ENCODE peak calls at places on chromosome 11, in five cellular contexts. One of them, this sample, is unnamed.

GRCh38 chr11:34346551-34346950 is 11.3 kb downstream of the ABTB2 start:
- DNase-seq in H9: no peak
- DNase-seq in H1: no peak
- DNase-seq in mesenchymal stem cell: no peak
- DNase-seq in trophoblast cell: peak; percentile 31
- DNase-seq in this sample: no peak

GRCh38 chr11:62591448-62592215 is at the start of gene TUT1:
- DNase-seq in H9: peak; percentile 99
- DNase-seq in H1: peak; percentile 97
- DNase-seq in mesenchymal stem cell: peak; percentile 100
- DNase-seq in trophoblast cell: peak; percentile 99
- DNase-seq in this sample: peak; percentile 99

GRCh38 chr11:61815790-61816735 is 740 bp downstream of the FADS1 start:
- DNase-seq in H9: peak; percentile 84
- DNase-seq in H1: no peak
- DNase-seq in mesenchymal stem cell: peak; percentile 80
- DNase-seq in trophoblast cell: peak; percentile 81
- DNase-seq in this sample: peak; percentile 75

GRCh38 chr11:726278-726915 is 20.4 kb downstream of the EPS8L2 start:
- DNase-seq in H9: peak; percentile 66
- DNase-seq in H1: no peak
- DNase-seq in mesenchymal stem cell: no peak
- DNase-seq in trophoblast cell: no peak
- DNase-seq in this sample: no peak

GRCh38 chr11:121625784-121626506 is 173.2 kb upstream of the SORL1-AS1 start:
- DNase-seq in H9: no peak
- DNase-seq in H1: no peak
- DNase-seq in mesenchymal stem cell: no peak
- DNase-seq in trophoblast cell: no peak
- DNase-seq in this sample: no peak

GRCh38 chr11:100928426-100928825 is 201.2 kb downstream of the PGR start:
- DNase-seq in H9: no peak
- DNase-seq in H1: no peak
- DNase-seq in mesenchymal stem cell: no peak
- DNase-seq in trophoblast cell: no peak
- DNase-seq in this sample: no peak

GRCh38 chr11:84384637-84385227 is 1098.6 kb upstream of the CCDC90B start:
- DNase-seq in H9: peak; percentile 42
- DNase-seq in H1: no peak
- DNase-seq in mesenchymal stem cell: peak; percentile 51
- DNase-seq in trophoblast cell: peak; percentile 38
- DNase-seq in this sample: peak; percentile 39

GRCh38 chr11:62933775-62934495 is 12.8 kb upstream of the CHRM1 start:
- DNase-seq in H9: no peak
- DNase-seq in H1: no peak
- DNase-seq in mesenchymal stem cell: no peak
- DNase-seq in trophoblast cell: no peak
- DNase-seq in this sample: no peak

GRCh38 chr11:62152245-62153086 is 28.7 kb downstream of the INCENP start:
- DNase-seq in H9: no peak
- DNase-seq in H1: no peak
- DNase-seq in mesenchymal stem cell: no peak
- DNase-seq in trophoblast cell: no peak
- DNase-seq in this sample: no peak

GRCh38 chr11:88799749-88800500 is 265.9 kb downstream of the GRM5 start:
- DNase-seq in H9: no peak
- DNase-seq in H1: no peak
- DNase-seq in mesenchymal stem cell: no peak
- DNase-seq in trophoblast cell: no peak
- DNase-seq in this sample: no peak

GRCh38 chr11:107018274-107018901 is at the start of gene GUCY1A2:
- DNase-seq in H9: peak; percentile 59
- DNase-seq in H1: no peak
- DNase-seq in mesenchymal stem cell: peak; percentile 44
- DNase-seq in trophoblast cell: no peak
- DNase-seq in this sample: peak; percentile 38

GRCh38 chr11:20671856-20672546 is 2.6 kb downstream of the NELL1 start:
- DNase-seq in H9: no peak
- DNase-seq in H1: no peak
- DNase-seq in mesenchymal stem cell: no peak
- DNase-seq in trophoblast cell: no peak
- DNase-seq in this sample: no peak

GRCh38 chr11:20669833-20670684 is 673 bp downstream of the NELL1 start:
- DNase-seq in H9: peak; percentile 38
- DNase-seq in H1: no peak
- DNase-seq in mesenchymal stem cell: no peak
- DNase-seq in trophoblast cell: no peak
- DNase-seq in this sample: no peak

GRCh38 chr11:20668410-20668809 is 976 bp upstream of the NELL1 start:
- DNase-seq in H9: no peak
- DNase-seq in H1: no peak
- DNase-seq in mesenchymal stem cell: no peak
- DNase-seq in trophoblast cell: no peak
- DNase-seq in this sample: no peak

GRCh38 chr11:20670932-20671403 is 1.6 kb downstream of the NELL1 start:
- DNase-seq in H9: peak; percentile 45
- DNase-seq in H1: no peak
- DNase-seq in mesenchymal stem cell: no peak
- DNase-seq in trophoblast cell: no peak
- DNase-seq in this sample: no peak

GRCh38 chr11:20668844-20669832 is at the start of gene NELL1:
- DNase-seq in H9: peak; percentile 54
- DNase-seq in H1: no peak
- DNase-seq in mesenchymal stem cell: no peak
- DNase-seq in trophoblast cell: no peak
- DNase-seq in this sample: no peak
- H3K27me3 ChIP-seq in H9: peaks cover 54% of the 10 kb centered on the region
- H3K27me3 ChIP-seq in H1: peaks cover 60% of the 10 kb centered on the region
- H3K27me3 ChIP-seq in mesenchymal stem cell: peaks cover 58% of the 10 kb centered on the region
- H3K27me3 ChIP-seq in trophoblast cell: peaks cover 48% of the 10 kb centered on the region
- H3K27me3 ChIP-seq in this sample: peaks cover 54% of the 10 kb centered on the region

GRCh38 chr11:98207086-98207485 is 813.7 kb upstream of the CNTN5 start:
- DNase-seq in H9: no peak
- DNase-seq in H1: no peak
- DNase-seq in mesenchymal stem cell: no peak
- DNase-seq in trophoblast cell: no peak
- DNase-seq in this sample: no peak
- H2BK12ac ChIP-seq in H9: no peak overlapping the region
- H2BK12ac ChIP-seq in H1: no peak overlapping the region
- H2BK12ac ChIP-seq in mesenchymal stem cell: no peak overlapping the region
- H2BK12ac ChIP-seq in trophoblast cell: no peak overlapping the region
- H2BK12ac ChIP-seq in this sample: peak overlapping the region; percentile 49

DNA sequence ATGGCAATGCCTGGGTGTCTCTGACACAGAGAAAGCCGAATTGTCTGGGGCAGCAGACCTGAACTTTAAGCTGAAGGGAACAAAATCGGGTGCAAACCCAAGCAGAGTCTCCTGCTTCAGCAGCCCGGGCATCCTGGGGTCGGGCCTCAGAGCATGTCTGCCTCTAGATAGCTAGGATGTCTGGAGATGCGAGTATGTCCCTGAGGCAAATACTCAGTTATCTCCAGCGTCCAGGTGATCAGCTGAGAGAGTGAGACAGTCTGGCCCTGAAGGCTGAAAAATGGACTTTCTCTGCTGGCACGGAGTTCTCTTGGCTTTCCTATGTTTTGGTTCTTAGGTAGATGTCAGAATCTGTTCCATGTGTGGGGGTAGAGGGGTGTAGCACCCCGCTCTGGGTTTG is 3.3 kb downstream of the ADAMTS8 start:
- DNase-seq in H9: no peak
- DNase-seq in H1: no peak
- DNase-seq in mesenchymal stem cell: no peak
- DNase-seq in trophoblast cell: peak; percentile 17
- DNase-seq in this sample: no peak
- H3K27me3 ChIP-seq in H9: peaks cover 12% of the 10 kb centered on the region
- H3K27me3 ChIP-seq in H1: peaks cover 37% of the 10 kb centered on the region
- H3K27me3 ChIP-seq in mesenchymal stem cell: peaks cover 90% of the 10 kb centered on the region
- H3K27me3 ChIP-seq in trophoblast cell: peaks cover 40% of the 10 kb centered on the region
- H3K27me3 ChIP-seq in this sample: peaks cover 8% of the 10 kb centered on the region

GRCh38 chr11:66888282-66888681 is 31.4 kb downstream of the LRFN4 start:
- DNase-seq in H9: no peak
- DNase-seq in H1: no peak
- DNase-seq in mesenchymal stem cell: no peak
- DNase-seq in trophoblast cell: no peak
- DNase-seq in this sample: no peak
- H2BK12ac ChIP-seq in H9: no peak overlapping the region
- H2BK12ac ChIP-seq in H1: no peak overlapping the region
- H2BK12ac ChIP-seq in mesenchymal stem cell: no peak overlapping the region
- H2BK12ac ChIP-seq in trophoblast cell: no peak overlapping the region
- H2BK12ac ChIP-seq in this sample: no peak overlapping the region

GRCh38 chr11:130416537-130416896 is 11.9 kb downstream of the ADAMTS8 start:
- DNase-seq in H9: no peak
- DNase-seq in H1: no peak
- DNase-seq in mesenchymal stem cell: no peak
- DNase-seq in trophoblast cell: no peak
- DNase-seq in this sample: no peak

GRCh38 chr11:130414107-130415088 is 14.0 kb downstream of the ADAMTS8 start:
- DNase-seq in H9: no peak
- DNase-seq in H1: no peak
- DNase-seq in mesenchymal stem cell: no peak
- DNase-seq in trophoblast cell: no peak
- DNase-seq in this sample: no peak

GRCh38 chr11:130415719-130416536 is 12.5 kb downstream of the ADAMTS8 start:
- DNase-seq in H9: no peak
- DNase-seq in H1: no peak
- DNase-seq in mesenchymal stem cell: no peak
- DNase-seq in trophoblast cell: no peak
- DNase-seq in this sample: no peak

GRCh38 chr11:130411223-130411622 is 17.2 kb downstream of the ADAMTS8 start:
- DNase-seq in H9: no peak
- DNase-seq in H1: no peak
- DNase-seq in mesenchymal stem cell: no peak
- DNase-seq in trophoblast cell: no peak
- DNase-seq in this sample: no peak

GRCh38 chr11:130413383-130414106 is 14.9 kb downstream of the ADAMTS8 start:
- DNase-seq in H9: no peak
- DNase-seq in H1: no peak
- DNase-seq in mesenchymal stem cell: peak; percentile 59
- DNase-seq in trophoblast cell: no peak
- DNase-seq in this sample: no peak
- H3K27me3 ChIP-seq in H9: no peaks in the 10 kb centered on the region
- H3K27me3 ChIP-seq in H1: no peaks in the 10 kb centered on the region
- H3K27me3 ChIP-seq in mesenchymal stem cell: peaks cover 55% of the 10 kb centered on the region
- H3K27me3 ChIP-seq in trophoblast cell: no peaks in the 10 kb centered on the region
- H3K27me3 ChIP-seq in this sample: no peaks in the 10 kb centered on the region

DNA sequence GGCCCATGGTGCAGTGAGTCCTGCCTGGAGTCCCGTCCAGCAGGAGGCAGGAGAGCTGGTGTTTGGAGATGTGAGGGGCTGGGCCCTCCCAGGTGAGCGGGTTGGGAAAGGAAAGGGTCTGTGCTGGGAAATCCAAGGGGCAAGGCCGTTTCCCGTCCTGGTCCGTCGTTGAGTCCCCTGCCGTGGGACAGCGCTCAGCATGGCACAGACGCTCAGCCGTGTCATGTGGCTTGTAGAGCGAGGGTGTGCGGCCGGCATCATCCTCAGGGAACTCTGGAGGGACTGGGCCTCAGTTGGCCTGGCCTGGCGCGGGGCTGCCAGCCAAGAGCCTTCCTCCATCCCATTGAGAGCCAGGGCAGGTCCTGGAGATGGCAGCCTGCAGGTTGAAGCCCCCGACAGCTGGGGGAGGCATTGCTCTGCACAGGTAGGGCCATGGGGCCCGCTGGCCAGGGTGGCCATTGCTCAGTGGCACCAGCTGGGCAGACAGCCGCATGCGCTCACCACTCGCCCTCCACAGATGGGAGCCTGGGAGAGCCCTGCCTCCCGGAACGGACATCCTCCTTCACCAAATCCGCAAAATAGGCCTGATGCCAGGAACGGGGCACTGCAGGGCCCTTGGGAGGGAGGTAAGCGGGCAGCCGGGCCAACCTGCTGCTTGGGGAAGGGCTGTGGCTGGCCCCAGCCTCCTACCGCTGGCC is 28.7 kb downstream of the KCNQ1 start:
- DNase-seq in H9: peak; percentile 30
- DNase-seq in H1: no peak
- DNase-seq in mesenchymal stem cell: no peak
- DNase-seq in trophoblast cell: no peak
- DNase-seq in this sample: no peak
- H2BK12ac ChIP-seq in H9: no peak overlapping the region
- H2BK12ac ChIP-seq in H1: no peak overlapping the region
- H2BK12ac ChIP-seq in mesenchymal stem cell: no peak overlapping the region
- H2BK12ac ChIP-seq in trophoblast cell: no peak overlapping the region
- H2BK12ac ChIP-seq in this sample: no peak overlapping the region

GRCh38 chr11:2137202-2138071 is 1.8 kb downstream of the IGF2 start:
- DNase-seq in H9: peak; percentile 86
- DNase-seq in H1: no peak
- DNase-seq in mesenchymal stem cell: peak; percentile 87
- DNase-seq in trophoblast cell: no peak
- DNase-seq in this sample: peak; percentile 80

GRCh38 chr11:2135648-2136201 is 3.5 kb downstream of the IGF2 start:
- DNase-seq in H9: no peak
- DNase-seq in H1: no peak
- DNase-seq in mesenchymal stem cell: no peak
- DNase-seq in trophoblast cell: no peak
- DNase-seq in this sample: no peak

GRCh38 chr11:2136952-2137201 is 2.3 kb downstream of the IGF2 start:
- DNase-seq in H9: peak; percentile 57
- DNase-seq in H1: no peak
- DNase-seq in mesenchymal stem cell: no peak
- DNase-seq in trophoblast cell: no peak
- DNase-seq in this sample: no peak

GRCh38 chr11:2135018-2135569 is 4.1 kb downstream of the IGF2 start:
- DNase-seq in H9: no peak
- DNase-seq in H1: no peak
- DNase-seq in mesenchymal stem cell: no peak
- DNase-seq in trophoblast cell: no peak
- DNase-seq in this sample: no peak

GRCh38 chr11:2136209-2136951 is 2.8 kb downstream of the IGF2 start:
- DNase-seq in H9: no peak
- DNase-seq in H1: no peak
- DNase-seq in mesenchymal stem cell: no peak
- DNase-seq in trophoblast cell: no peak
- DNase-seq in this sample: no peak
- H3K27me3 ChIP-seq in H9: peaks cover 32% of the 10 kb centered on the region
- H3K27me3 ChIP-seq in H1: peaks cover 71% of the 10 kb centered on the region
- H3K27me3 ChIP-seq in mesenchymal stem cell: peaks cover 13% of the 10 kb centered on the region
- H3K27me3 ChIP-seq in trophoblast cell: peaks cover 32% of the 10 kb centered on the region
- H3K27me3 ChIP-seq in this sample: peaks cover 84% of the 10 kb centered on the region

GRCh38 chr11:124825876-124826275 is 25.7 kb upstream of the MSANTD2 start:
- DNase-seq in H9: no peak
- DNase-seq in H1: no peak
- DNase-seq in mesenchymal stem cell: no peak
- DNase-seq in trophoblast cell: peak; percentile 82
- DNase-seq in this sample: no peak
- H2BK12ac ChIP-seq in H9: no peak overlapping the region
- H2BK12ac ChIP-seq in H1: no peak overlapping the region
- H2BK12ac ChIP-seq in mesenchymal stem cell: no peak overlapping the region
- H2BK12ac ChIP-seq in trophoblast cell: no peak overlapping the region
- H2BK12ac ChIP-seq in this sample: no peak overlapping the region

GRCh38 chr11:126246636-126247035 is 22.1 kb downstream of the SRPRA start:
- DNase-seq in H9: no peak
- DNase-seq in H1: no peak
- DNase-seq in mesenchymal stem cell: peak; percentile 8
- DNase-seq in trophoblast cell: no peak
- DNase-seq in this sample: no peak
- H3K27me3 ChIP-seq in H9: no peaks in the 10 kb centered on the region
- H3K27me3 ChIP-seq in H1: no peaks in the 10 kb centered on the region
- H3K27me3 ChIP-seq in mesenchymal stem cell: no peaks in the 10 kb centered on the region
- H3K27me3 ChIP-seq in trophoblast cell: no peaks in the 10 kb centered on the region
- H3K27me3 ChIP-seq in this sample: no peaks in the 10 kb centered on the region